ENCODE peak calls at places on chromosomes 1 and 21, in ten cellular contexts. O is neural crest cell, F is amniotic stem cell, N is HEK293T, C is OCI-LY7, B is left kidney, E is AG08396, W is retina, K is AG04450, J is fibroblast of lung. H is an unnamed sample.

GRCh38 chr1:231206856-231207255 is 34.2 kb upstream of the GNPAT start:
- DNase-seq in J (no peak), E (no peak), B (no peak), O (no peak), W (no peak), K (no peak), N (no peak), C (no peak), F (no peak), H (no peak)

GRCh38 chr1:204242920-204243319 is 29.1 kb upstream of the GOLT1A start:
- DNase-seq in J (no peak), O (no peak), W (no peak), E (no peak), K (no peak), B (no peak), N (no peak), F (no peak), C (no peak), H (no peak)

GRCh38 chr21:42309753-42310213 is 5.4 kb downstream of the TFF3 start:
- DNase-seq in C (peak), J (peak), N (peak), K (no peak), W (peak), O (peak), B (peak), E (peak), F (no peak), H (peak)

GRCh38 chr1:47416319-47417128 is 439 bp downstream of the FOXE3 start:
- DNase-seq in K (no peak), B (peak), J (no peak), C (no peak), N (no peak), O (no peak), F (no peak), W (peak), E (no peak), H (no peak)

GRCh38 chr1:151693057-151693651 is 23.4 kb downstream of the CELF3 start:
- DNase-seq in O (no peak), N (peak), J (peak), F (no peak), C (peak), E (peak), W (peak), B (peak), K (no peak), H (peak)

GRCh38 chr1:12738934-12739333 is 7.1 kb upstream of the CFAP107 start:
- DNase-seq in W (no peak), K (no peak), C (no peak), N (no peak), J (no peak), O (no peak), E (no peak), F (no peak), B (no peak), H (no peak)

GRCh38 chr1:59692591-59692990 is 122.2 kb upstream of the HOOK1 start:
- DNase-seq in J (peak), O (no peak), B (peak), E (peak), K (peak), W (no peak), C (no peak), F (peak), N (no peak), H (no peak)

GRCh38 chr1:174258148-174258550 is 98.8 kb downstream of the RABGAP1L start:
- DNase-seq in F (no peak), E (peak), N (peak), C (peak), K (peak), O (peak), W (peak), J (peak), B (peak), H (no peak)

GRCh38 chr1:223844521-223844961 is 1.2 kb downstream of the TP53BP2 start:
- DNase-seq in E (no peak), F (no peak), B (no peak), C (no peak), W (no peak), K (no peak), N (no peak), J (no peak), O (no peak), H (no peak)

GRCh38 chr1:200880212-200880611 is 7.4 kb downstream of the GPR25 start:
- DNase-seq in F (no peak), B (no peak), O (no peak), E (peak), N (no peak), W (no peak), K (no peak), J (no peak), C (no peak), H (no peak)

GRCh38 chr1:176849281-176849680 is 315.2 kb downstream of the ASTN1 start:
- DNase-seq in O (no peak), W (no peak), F (no peak), N (no peak), K (no peak), J (no peak), B (no peak), C (no peak), E (no peak), H (no peak)

GRCh38 chr1:48543854-48544253 is 71.8 kb upstream of the SPATA6 start:
- DNase-seq in O (no peak), N (no peak), F (no peak), W (no peak), K (no peak), J (no peak), E (no peak), B (no peak), C (no peak), H (no peak)

GRCh38 chr1:5961601-5962000 is 30.6 kb downstream of the NPHP4 start:
- DNase-seq in W (no peak), K (no peak), O (no peak), F (no peak), J (no peak), E (no peak), C (no peak), B (no peak), N (no peak), H (no peak)

GRCh38 chr1:247442164-247442563 is 15.7 kb downstream of the OR2B11 start:
- DNase-seq in K (no peak), W (no peak), F (no peak), B (no peak), N (no peak), E (no peak), C (no peak), O (no peak), J (no peak), H (no peak)

GRCh38 chr1:155107309-155108283 is 20.1 kb upstream of the EFNA1 start:
- DNase-seq in C (no peak), W (no peak), E (no peak), F (no peak), J (no peak), K (no peak), B (no peak), N (no peak), O (no peak), H (peak)

GRCh38 chr1:21801100-21801499 is 11.0 kb upstream of the LDLRAD2 start:
- DNase-seq in E (peak), C (no peak), K (no peak), O (no peak), F (no peak), J (no peak), N (no peak), B (no peak), W (no peak), H (no peak)

GRCh38 chr1:205669341-205670142 is 10.8 kb downstream of the SLC45A3 start:
- DNase-seq in C (no peak), O (peak), N (no peak), F (no peak), W (peak), B (no peak), J (no peak), K (no peak), E (no peak), H (no peak)

GRCh38 chr1:158506369-158506987 is 34.5 kb downstream of the OR10R2 start:
- DNase-seq in N (peak), E (no peak), W (no peak), K (no peak), O (peak), B (peak), F (no peak), J (no peak), C (peak), H (no peak)

GRCh38 chr1:211515090-211516023 is 23.4 kb upstream of the RD3 start:
- DNase-seq in F (peak), J (peak), B (peak), C (peak), E (peak), K (no peak), N (peak), O (peak), W (peak), H (peak)

GRCh38 chr1:39189592-39190041 is 14.9 kb upstream of the MACF1 start:
- DNase-seq in O (no peak), N (no peak), B (no peak), W (no peak), E (no peak), K (no peak), J (peak), C (no peak), F (peak), H (no peak)

GRCh38 chr1:119047040-119047438 is 58.9 kb upstream of the TBX15 start:
- DNase-seq in F (no peak), N (no peak), W (no peak), J (peak), O (no peak), B (no peak), E (peak), C (no peak), K (no peak), H (no peak)

GRCh38 chr1:200888349-200888838 is 6.3 kb upstream of the INAVA start:
- DNase-seq in O (no peak), B (peak), K (no peak), J (no peak), N (no peak), E (no peak), C (peak), W (no peak), F (no peak), H (peak)

GRCh38 chr1:171898956-171899355 is 57.7 kb downstream of the DNM3 start:
- DNase-seq in E (no peak), C (no peak), J (peak), K (no peak), B (peak), W (peak), N (peak), O (peak), F (no peak), H (no peak)

GRCh38 chr1:37477946-37478345 is 3.6 kb downstream of the ZC3H12A start:
- DNase-seq in N (no peak), B (no peak), O (no peak), C (no peak), W (no peak), F (no peak), J (no peak), E (no peak), K (no peak), H (no peak)

GRCh38 chr1:17844146-17844826 is 89.2 kb downstream of the ACTL8 start:
- DNase-seq in F (no peak), K (no peak), N (no peak), E (no peak), C (no peak), B (no peak), O (no peak), J (no peak), W (peak), H (no peak)

GRCh38 chr1:8510041-8510823 is 192.3 kb downstream of the SLC45A1 start:
- DNase-seq in C (peak), E (peak), W (no peak), F (peak), O (no peak), K (peak), J (peak), N (no peak), B (peak), H (no peak)

GRCh38 chr1:196034080-196034706 is 574.0 kb downstream of the KCNT2 start:
- DNase-seq in J (peak), B (peak), F (no peak), C (no peak), K (no peak), O (no peak), E (no peak), N (peak), W (no peak), H (no peak)

GRCh38 chr1:47507921-47508894 is 70.4 kb downstream of the FOXD2 start:
- DNase-seq in J (no peak), C (no peak), K (no peak), B (peak), E (peak), W (peak), N (peak), F (no peak), O (peak), H (peak)

GRCh38 chr1:39261712-39262221 is 57.3 kb downstream of the MACF1 start:
- DNase-seq in O (no peak), F (no peak), B (no peak), J (peak), N (no peak), W (no peak), K (peak), E (no peak), C (no peak), H (no peak)

GRCh38 chr21:15005391-15005790 is 59.4 kb downstream of the NRIP1 start:
- DNase-seq in W (peak), C (no peak), E (no peak), B (peak), O (peak), F (no peak), J (peak), K (no peak), N (no peak), H (no peak)

GRCh38 chr1:206110820-206111219 is 6.4 kb downstream of the AVPR1B start:
- DNase-seq in C (no peak), K (no peak), O (no peak), W (no peak), J (no peak), N (no peak), B (no peak), F (no peak), E (no peak), H (no peak)

GRCh38 chr1:27645071-27645415 is 10.1 kb upstream of the FGR start:
- DNase-seq in E (no peak), W (no peak), K (no peak), N (no peak), J (no peak), O (no peak), B (no peak), F (no peak), C (no peak), H (no peak)

GRCh38 chr1:6331543-6332246 is 61.9 kb downstream of the ACOT7 start:
- DNase-seq in N (no peak), J (no peak), B (peak), E (no peak), W (no peak), K (no peak), C (no peak), O (no peak), F (no peak), H (no peak)

GRCh38 chr1:201925961-201926585 is 20.3 kb downstream of the LMOD1 start:
- DNase-seq in C (no peak), W (no peak), K (no peak), B (no peak), J (peak), O (no peak), E (no peak), N (no peak), F (no peak), H (no peak)

GRCh38 chr1:63868220-63868897 is 94.5 kb downstream of the ROR1 start:
- DNase-seq in N (peak), B (peak), J (no peak), E (no peak), O (no peak), F (no peak), K (no peak), W (no peak), C (peak), H (no peak)